ENCODE peak calls at places on chromosomes 11 and 22, in five cellular contexts. B, D, P, M and N are unnamed samples.

GRCh38 chr11:102680945-102681344 is 24.6 kb downstream of the MMP27 start:
- DNase-seq in P (no peak), D (no peak), M (peak), B (no peak), N (peak)

GRCh38 chr11:827146-827860 is 416 bp upstream of the CRACR2B start:
- DNase-seq in D (no peak), B (no peak), P (no peak), M (no peak), N (no peak)

GRCh38 chr11:123173040-123173855 is 21.8 kb downstream of the CLMP start:
- DNase-seq in D (peak), B (no peak), M (peak), P (peak), N (peak)

GRCh38 chr11:8775341-8776133 is 92.9 kb downstream of the RPL27A start:
- DNase-seq in P (peak), B (no peak), D (no peak), M (no peak), N (no peak)

GRCh38 chr22:33779243-33779642 is 141.0 kb downstream of the LARGE1 start:
- DNase-seq in M (no peak), P (no peak), D (no peak), B (no peak), N (no peak)

GRCh38 chr11:27230175-27230565 is 132.8 kb downstream of the CCDC34 start:
- DNase-seq in P (no peak), D (no peak), M (no peak), B (no peak), N (no peak)

GRCh38 chr22:46525681-46526483 is 11.5 kb downstream of the CELSR1 start:
- DNase-seq in D (no peak), P (peak), B (no peak), M (no peak), N (peak)

GRCh38 chr11:71298761-71299181 is 46.4 kb upstream of the SHANK2 start:
- DNase-seq in M (no peak), D (no peak), P (no peak), B (no peak), N (no peak)

GRCh38 chr11:1174441-1175370 is 17.0 kb downstream of the MUC5AC start:
- DNase-seq in P (no peak), D (no peak), B (no peak), M (no peak), N (no peak)

GRCh38 chr11:78187366-78188011 is 937 bp downstream of the KCTD21 start:
- DNase-seq in B (no peak), D (no peak), P (no peak), M (no peak), N (no peak)

GRCh38 chr22:35102663-35103062 is 36.7 kb downstream of the ISX start:
- DNase-seq in D (peak), B (no peak), P (peak), M (peak), N (peak)

GRCh38 chr11:2578006-2578933 is 121.5 kb downstream of the KCNQ1OT1 start:
- DNase-seq in D (no peak), B (no peak), P (no peak), M (no peak), N (no peak)

GRCh38 chr11:102451041-102451692 is 1.4 kb downstream of the TMEM123 start:
- DNase-seq in B (no peak), M (no peak), P (no peak), D (no peak), N (no peak)

GRCh38 chr11:73248526-73249185 is 23.5 kb upstream of the P2RY6 start:
- DNase-seq in B (no peak), D (no peak), M (no peak), P (no peak), N (no peak)

GRCh38 chr11:43852057-43852636 is 28.5 kb upstream of the ALKBH3 start:
- DNase-seq in D (peak), B (peak), P (peak), M (peak), N (peak)

GRCh38 chr11:17432041-17432440 is 43.6 kb upstream of the KCNJ11 start:
- DNase-seq in B (no peak), M (no peak), P (no peak), D (no peak), N (no peak)

GRCh38 chr22:22044153-22044552 is 61.6 kb upstream of the TOP3B start:
- DNase-seq in D (no peak), P (no peak), B (no peak), M (no peak), N (no peak)

GRCh38 chr11:3807856-3808845 is at the start of gene PGAP2:
- DNase-seq in M (peak), P (peak), D (peak), B (peak), N (peak)

GRCh38 chr22:29658171-29658570 is 54.7 kb downstream of the NF2 start:
- DNase-seq in M (no peak), D (no peak), B (no peak), P (no peak), N (no peak)

GRCh38 chr11:56706486-56706885 is 7.6 kb downstream of the OR9G1 start:
- DNase-seq in P (no peak), B (no peak), D (no peak), M (no peak), N (peak)

GRCh38 chr11:565921-566509 is 5.2 kb downstream of the RASSF7 start:
- DNase-seq in P (no peak), B (no peak), D (no peak), M (peak), N (no peak)

GRCh38 chr22:49937758-49938564 is 19.5 kb downstream of the CRELD2 start:
- DNase-seq in D (no peak), M (no peak), P (no peak), B (no peak), N (no peak)

GRCh38 chr11:46759196-46759595 is 40.2 kb downstream of the F2 start:
- DNase-seq in M (no peak), D (no peak), P (no peak), B (no peak), N (no peak)

GRCh38 chr11:8086001-8086479 is 5.0 kb downstream of the TUB start:
- DNase-seq in P (no peak), D (peak), M (no peak), B (no peak), N (no peak)

GRCh38 chr11:110428956-110429613 is 663 bp upstream of the FDX1 start:
- DNase-seq in P (no peak), D (no peak), M (no peak), B (no peak), N (no peak)

GRCh38 chr22:19597399-19597735 is 73.2 kb upstream of the CLDN5 start:
- DNase-seq in B (no peak), M (no peak), P (no peak), D (no peak), N (no peak)

GRCh38 chr11:128548655-128549255 is 38.6 kb downstream of the ETS1 start:
- DNase-seq in M (peak), B (no peak), P (peak), D (peak), N (no peak)

GRCh38 chr22:31344369-31345330 is 1.5 kb downstream of the PATZ1 start:
- DNase-seq in M (peak), P (peak), D (peak), B (no peak), N (no peak)

DNA sequence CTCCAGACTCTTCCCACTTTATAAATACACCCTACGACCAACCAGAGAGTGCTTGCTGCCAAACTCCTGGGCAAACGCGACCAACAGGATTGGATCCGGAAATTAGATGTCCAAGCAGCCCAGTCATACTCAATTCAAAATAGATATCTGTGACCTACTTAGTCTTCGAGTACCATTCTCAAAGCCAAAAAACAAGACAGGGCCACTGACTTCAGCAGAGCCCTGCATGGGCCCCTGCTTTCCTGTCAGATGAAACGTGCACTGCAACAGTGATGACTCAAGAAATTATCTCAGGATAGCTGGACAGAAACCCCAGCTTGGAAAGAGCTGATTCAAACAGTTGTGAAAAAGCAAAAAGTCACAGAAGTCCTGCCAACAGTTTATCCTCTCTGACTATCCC is 17.6 kb downstream of the SMCO4 start:
- DNase-seq in D (peak), B (no peak), P (no peak), M (peak), N (no peak)
- H3K9ac ChIP-seq in D (no peak), B (no peak), P (no peak), M (no peak), N (no peak)

GRCh38 chr22:23103199-23103954 is 33.1 kb downstream of the GNAZ start:
- DNase-seq in D (no peak), M (no peak), B (no peak), P (no peak), N (no peak)
- H3K9ac ChIP-seq in D (no peak), M (no peak), B (no peak), P (no peak), N (no peak)

DNA sequence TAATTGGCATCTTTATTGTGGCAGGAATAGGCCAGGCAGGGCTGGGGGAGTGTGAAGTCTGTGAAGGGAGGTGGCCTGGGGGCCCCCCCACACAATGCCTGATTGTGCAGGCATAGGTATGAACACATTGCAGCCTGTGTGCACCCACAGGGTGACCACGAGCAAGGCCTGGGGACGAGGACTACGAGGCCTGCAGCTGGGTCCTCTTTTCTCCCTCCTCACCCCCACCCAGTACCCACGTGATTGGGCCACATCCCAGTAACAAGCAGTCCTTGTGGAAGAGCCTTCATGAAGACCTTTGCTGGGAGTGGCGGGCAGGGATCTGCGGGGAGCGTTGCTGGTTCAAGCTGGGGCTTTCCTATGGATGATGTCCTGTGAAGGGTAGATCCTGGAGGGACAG is 29.3 kb downstream of the ZBTB16 start:
- DNase-seq in B (no peak), M (no peak), P (no peak), D (no peak), N (no peak)
- H3K9ac ChIP-seq in B (no peak), M (peak), P (no peak), D (no peak), N (no peak)

DNA sequence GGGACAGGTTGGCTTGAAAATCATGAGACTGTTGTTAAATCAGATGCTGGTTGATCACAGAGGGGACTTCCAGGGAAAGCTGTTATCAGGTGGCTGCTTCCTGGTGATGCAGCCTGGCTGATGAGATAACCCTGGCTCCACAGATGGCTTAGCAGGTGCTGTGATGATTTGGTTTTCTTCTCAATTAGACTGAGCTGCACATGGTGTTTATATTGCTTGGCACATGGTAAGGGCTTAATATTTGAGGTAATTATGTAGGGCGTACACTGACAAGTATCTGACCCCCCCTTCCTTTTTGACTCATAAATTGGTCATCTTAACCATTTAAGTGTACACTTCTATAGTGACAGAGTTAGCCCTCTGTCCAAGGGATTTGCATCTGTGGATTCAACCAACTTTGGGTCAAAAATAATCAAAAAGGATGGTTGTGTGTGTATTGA is 7.0 kb downstream of the RPS3 start:
- DNase-seq in D (peak), B (no peak), P (peak), M (no peak), N (peak)
- H3K9ac ChIP-seq in D (no peak), B (no peak), P (no peak), M (peak), N (peak)